ENCODE peak calls at places on chromosomes 5 and 9, in ten cellular contexts. B, X, C, D, P, J, M, U, Y and G are unnamed samples.

GRCh38 chr5:133251296-133252132 is 199.7 kb downstream of the HSPA4 start:
- DNase-seq in P (no peak), B (no peak), Y (no peak), U (no peak), C (no peak), X (no peak), J (no peak), M (no peak), D (no peak), G (no peak)

GRCh38 chr9:37839491-37840461 is 39.2 kb downstream of the DCAF10 start:
- DNase-seq in P (no peak), B (no peak), U (peak), X (peak), M (no peak), Y (no peak), C (no peak), D (no peak), J (no peak), G (no peak)

GRCh38 chr9:93567271-93567959 is 9.0 kb upstream of the PHF2 start:
- DNase-seq in Y (peak), B (no peak), J (no peak), M (peak), U (no peak), X (no peak), C (no peak), D (no peak), P (no peak), G (no peak)

GRCh38 chr9:115615821-115616665 is 498.1 kb upstream of the TNC start:
- DNase-seq in B (no peak), C (peak), J (no peak), M (no peak), D (no peak), X (peak), Y (no peak), U (no peak), P (no peak), G (no peak)

GRCh38 chr9:110293246-110293645 is 36.9 kb upstream of the TXN start:
- DNase-seq in U (no peak), Y (no peak), B (no peak), C (no peak), J (no peak), M (no peak), P (no peak), X (no peak), D (no peak), G (no peak)

GRCh38 chr5:90475436-90475980 is 844 bp downstream of the POLR3G start:
- DNase-seq in U (no peak), M (no peak), X (no peak), P (no peak), B (no peak), J (no peak), Y (no peak), D (no peak), C (no peak), G (no peak)

GRCh38 chr9:38421498-38422211 is 2.6 kb downstream of the IGFBPL1 start:
- DNase-seq in J (no peak), C (no peak), P (no peak), M (peak), Y (no peak), D (no peak), U (no peak), B (no peak), X (no peak), G (no peak)

GRCh38 chr5:135465391-135466122 is 13.4 kb upstream of the TIFAB start:
- DNase-seq in X (no peak), C (no peak), Y (no peak), D (no peak), U (no peak), B (no peak), J (no peak), P (no peak), M (no peak), G (no peak)

GRCh38 chr5:86665984-86666760 is 48.4 kb downstream of the COX7C start:
- DNase-seq in Y (peak), J (no peak), B (no peak), D (no peak), X (no peak), M (no peak), P (no peak), C (no peak), U (no peak), G (no peak)

GRCh38 chr5:141650851-141651727 is at the start of gene FCHSD1:
- DNase-seq in M (peak), U (peak), J (peak), P (peak), C (peak), D (peak), B (peak), Y (peak), X (peak), G (peak)

GRCh38 chr5:95920822-95921221 is 40.8 kb downstream of the ELL2 start:
- DNase-seq in Y (no peak), D (no peak), U (no peak), M (no peak), B (no peak), P (no peak), C (no peak), X (no peak), J (no peak), G (no peak)

GRCh38 chr5:95923918-95924559 is 37.6 kb downstream of the ELL2 start:
- DNase-seq in P (no peak), Y (no peak), J (no peak), M (peak), X (no peak), U (no peak), B (no peak), D (no peak), C (no peak), G (no peak)

GRCh38 chr5:95919658-95920057 is 42.0 kb downstream of the ELL2 start:
- DNase-seq in D (no peak), J (no peak), X (no peak), M (peak), U (no peak), Y (no peak), P (no peak), C (no peak), B (no peak), G (no peak)

GRCh38 chr5:95922798-95923197 is 38.9 kb downstream of the ELL2 start:
- DNase-seq in P (no peak), B (no peak), Y (no peak), M (no peak), C (no peak), U (no peak), X (no peak), J (no peak), D (no peak), G (no peak)

DNA sequence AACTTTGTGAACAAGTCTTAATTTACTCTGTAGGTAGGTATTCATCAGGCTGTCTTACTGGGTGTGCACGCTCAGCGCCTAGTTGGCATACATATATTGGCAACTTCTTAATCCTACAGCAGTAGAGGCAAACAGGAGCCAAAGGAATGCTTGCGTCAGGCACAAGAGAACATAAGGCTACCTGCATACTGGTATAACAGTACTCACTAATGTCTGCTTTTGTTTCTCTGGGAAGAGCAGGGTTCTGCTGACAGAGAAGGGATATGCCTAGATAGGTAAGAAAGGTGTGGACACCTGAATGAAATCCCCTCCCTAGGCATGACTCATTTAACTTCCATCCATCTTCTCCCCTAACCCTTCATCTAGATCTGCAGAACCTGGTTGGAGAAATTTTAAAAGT is 40.1 kb downstream of the ELL2 start:
- DNase-seq in B (no peak), P (no peak), J (no peak), C (no peak), U (no peak), Y (no peak), X (no peak), M (no peak), D (no peak), G (no peak)
- TF ChIP-seq POLR2A in B (no peak), P (no peak), J (no peak), C (no peak), U (no peak), Y (no peak), X (no peak), M (no peak), D (no peak), G (no peak)

DNA sequence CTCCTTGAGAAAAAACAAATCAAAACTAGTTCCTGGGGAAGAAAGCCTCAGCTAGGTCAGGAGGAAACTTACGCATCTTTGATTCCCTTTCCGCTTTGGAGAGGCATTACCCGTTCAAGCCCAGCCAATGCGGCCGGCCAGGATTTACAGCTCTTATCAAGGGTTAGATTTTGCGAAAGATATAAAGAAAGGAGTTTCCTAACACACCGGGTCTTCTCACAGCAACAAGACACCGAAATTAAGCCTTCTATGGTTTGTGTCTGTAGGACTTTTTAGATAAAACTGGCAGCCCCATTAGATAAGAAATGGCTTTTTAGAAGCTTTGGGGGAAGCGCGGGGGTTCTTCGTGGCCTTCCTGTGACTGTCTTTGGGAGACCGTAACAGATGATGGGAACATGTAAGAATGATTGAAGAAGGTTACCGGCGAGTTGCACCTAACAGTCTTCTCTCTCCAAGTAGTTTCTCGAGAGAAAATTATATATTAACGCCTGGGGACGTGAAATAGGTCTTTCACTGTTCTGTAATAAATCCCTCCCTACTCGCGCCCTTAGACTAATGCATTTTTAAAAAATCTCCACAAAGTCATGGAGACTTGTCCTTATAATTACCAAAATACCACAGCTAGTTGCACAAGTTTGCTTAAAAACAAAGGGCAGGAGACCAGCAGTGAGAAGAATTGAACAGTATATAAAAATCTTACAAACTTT is 1.3 kb upstream of the ISL1 start:
- DNase-seq in D (no peak), X (no peak), P (no peak), Y (no peak), J (no peak), M (no peak), B (no peak), U (peak), C (no peak), G (no peak)
- H3K4me3 ChIP-seq in D (no peak), X (no peak), P (no peak), Y (no peak), J (peak), M (no peak), B (peak), U (peak), C (no peak), G (no peak)

GRCh38 chr5:160188151-160188967 is 40.9 kb upstream of the FABP6 start:
- DNase-seq in M (peak), P (peak), U (peak), X (peak), C (peak), J (no peak), B (no peak), D (peak), Y (peak), G (no peak)
- TF ChIP-seq POLR2A in M (no peak), P (no peak), U (no peak), X (no peak), C (no peak), J (no peak), B (no peak), D (no peak), Y (no peak), G (no peak)

GRCh38 chr9:125961037-125961436 is 213.9 kb downstream of the PBX3 start:
- DNase-seq in M (peak), P (no peak), D (no peak), U (no peak), C (no peak), X (no peak), Y (no peak), B (no peak), J (no peak), G (no peak)
- H3K4me3 ChIP-seq in M (no peak), P (no peak), D (no peak), U (no peak), C (no peak), X (no peak), Y (no peak), B (no peak), J (no peak), G (no peak)

DNA sequence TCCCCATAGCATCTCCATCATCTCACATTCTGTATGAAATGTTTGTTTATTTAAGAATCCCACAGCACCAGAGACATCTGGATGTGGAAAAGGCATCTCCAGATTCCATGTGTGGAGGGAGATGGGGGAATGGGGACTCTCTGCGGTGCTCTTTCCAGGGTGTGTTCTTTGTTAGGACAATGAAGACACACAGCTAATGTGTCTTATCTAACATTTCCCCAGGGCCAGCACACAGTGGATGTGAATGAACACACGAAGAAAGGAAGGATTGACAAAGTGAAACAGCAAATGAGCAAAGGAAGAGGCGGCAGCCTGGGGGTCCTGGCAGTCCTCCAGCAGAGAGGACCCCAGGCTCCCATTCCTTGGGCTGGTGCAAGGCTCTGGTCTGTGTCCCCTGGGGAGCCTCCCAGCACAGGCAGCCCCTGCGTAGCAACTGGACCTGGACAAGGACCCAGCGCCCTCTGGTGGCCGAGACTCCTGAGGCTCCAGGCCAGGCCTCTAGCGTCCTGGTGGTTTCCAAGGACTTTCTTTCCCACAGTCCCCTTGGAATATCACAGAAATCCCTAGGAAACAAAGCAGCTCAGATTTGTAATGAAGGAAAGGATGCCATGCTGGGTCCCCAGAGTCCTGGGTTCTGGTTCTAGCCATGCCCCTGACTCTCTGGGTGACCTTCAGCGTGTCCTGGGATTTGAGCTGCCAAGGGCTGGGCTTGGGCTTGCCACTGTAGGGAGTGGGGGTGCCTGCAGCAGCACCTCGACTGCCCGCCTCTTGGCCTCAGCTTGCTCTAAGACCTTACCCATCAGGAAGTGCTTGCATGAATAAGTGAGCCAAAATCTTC is 3.5 kb upstream of the PDLIM7 start:
- DNase-seq in J (peak), C (peak), U (peak), P (peak), M (peak), X (peak), B (no peak), D (peak), Y (peak), G (peak)
- TF ChIP-seq POLR2A in J (no peak), C (no peak), U (no peak), P (no peak), M (peak), X (no peak), B (no peak), D (no peak), Y (no peak), G (no peak)

DNA sequence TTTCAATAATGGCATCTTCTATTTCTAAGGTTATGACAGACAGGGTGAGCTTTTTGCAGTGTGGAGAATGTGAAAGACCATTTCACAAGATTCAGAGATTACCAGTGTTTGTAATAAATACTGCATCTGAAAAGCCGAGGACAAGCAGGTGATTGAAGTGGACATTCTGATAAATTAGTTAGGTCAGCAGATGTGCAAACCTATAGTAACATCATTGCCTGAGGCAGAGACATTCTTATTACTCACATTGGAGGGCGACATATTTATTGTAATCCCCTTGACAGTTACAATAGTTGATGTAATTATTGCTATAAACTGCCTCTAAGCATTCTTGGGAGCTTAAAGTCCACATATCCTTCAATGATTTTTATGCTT is 3.3 kb downstream of the RASGRF2 start:
- DNase-seq in M (no peak), D (no peak), X (peak), P (no peak), Y (no peak), B (no peak), C (no peak), J (no peak), U (no peak), G (no peak)
- H3K4me3 ChIP-seq in M (no peak), D (no peak), X (peak), P (peak), Y (no peak), B (no peak), C (no peak), J (no peak), U (no peak), G (no peak)

GRCh38 chr5:150656191-150657132 is 4.6 kb upstream of the MYOZ3 start:
- DNase-seq in U (peak), P (peak), B (no peak), X (no peak), Y (peak), J (no peak), D (no peak), C (peak), M (peak), G (no peak)
- TF ChIP-seq POLR2A in U (peak), P (no peak), B (no peak), X (no peak), Y (no peak), J (no peak), D (no peak), C (peak), M (peak), G (no peak)

GRCh38 chr5:128414469-128414868 is 123.6 kb downstream of the FBN2 start:
- DNase-seq in C (no peak), X (no peak), D (no peak), B (no peak), U (no peak), P (no peak), Y (no peak), J (no peak), M (no peak), G (no peak)
- H3K4me3 ChIP-seq in C (no peak), X (no peak), D (no peak), B (no peak), U (no peak), P (no peak), Y (no peak), J (no peak), M (no peak), G (no peak)

DNA sequence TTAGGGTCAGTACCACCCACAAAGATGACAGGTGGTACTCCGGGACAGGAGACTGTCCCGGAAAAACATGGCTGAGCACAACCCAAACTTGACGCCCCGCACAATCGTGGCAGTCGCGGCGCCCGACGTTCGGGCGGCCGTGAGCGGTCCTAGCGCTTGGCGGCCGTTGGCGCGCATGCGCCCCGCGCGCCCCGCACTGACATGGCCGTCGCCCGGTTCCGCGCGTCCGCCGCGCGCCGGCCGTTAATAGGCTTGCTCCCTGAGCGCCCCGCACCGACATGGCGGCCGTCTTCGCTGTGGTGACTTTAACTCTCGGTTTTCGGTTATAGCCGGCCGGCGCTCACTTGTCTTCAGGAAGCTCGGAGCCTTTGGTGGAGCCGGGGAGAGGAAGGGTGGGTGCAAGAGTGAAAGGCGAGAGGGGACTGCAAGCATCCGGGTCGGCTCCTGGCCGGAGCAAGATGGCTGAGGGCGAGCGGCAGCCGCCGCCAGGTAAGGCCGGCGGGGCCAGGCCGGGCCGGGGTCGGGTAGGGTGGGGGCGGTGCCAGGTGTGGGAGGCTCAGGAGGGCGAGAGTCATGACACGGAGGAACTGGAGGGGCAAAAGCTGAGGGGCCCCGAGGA is at the start of gene PTPA:
- DNase-seq in J (peak), D (peak), B (peak), X (peak), M (peak), C (peak), P (peak), Y (peak), U (peak), G (peak)
- TF ChIP-seq POLR2A in J (no peak), D (peak), B (no peak), X (peak), M (peak), C (no peak), P (peak), Y (no peak), U (no peak), G (no peak)